ENCODE peak calls at places on chromosome 6, in five cellular contexts. P is Peyer's patch, D is A549, E is stomach, Z is breast epithelium. C is an unnamed sample.
A peak's percentile ranks its signal among the peaks of the same experiment; 100 is the strongest.

GRCh38 chr6:37615564-37616340 is 81.9 kb downstream of the MDGA1 start:
- DNase-seq in P (no peak), D (no peak), E (no peak), Z (no peak), C (no peak)

GRCh38 chr6:16278048-16278724 is 39.8 kb downstream of the GMPR start:
- DNase-seq in P (no peak), D (no peak), E (no peak), Z (no peak), C (no peak)

GRCh38 chr6:21402368-21402767 is 191.2 kb upstream of the SOX4 start:
- DNase-seq in P (no peak), D (no peak), E (no peak), Z (no peak), C (peak; percentile 45)

GRCh38 chr6:56690519-56691200 is 48.0 kb upstream of the DST start:
- DNase-seq in P (no peak), D (no peak), E (no peak), Z (no peak), C (no peak)

GRCh38 chr6:147040521-147040920 is 163.7 kb upstream of the STXBP5 start:
- DNase-seq in P (no peak), D (no peak), E (no peak), Z (no peak), C (no peak)

GRCh38 chr6:157328108-157328692 is 4.9 kb upstream of the TMEM242 start:
- DNase-seq in P (no peak), D (no peak), E (no peak), Z (no peak), C (no peak)

GRCh38 chr6:164825386-164825785 is 484.0 kb downstream of the C6orf118 start:
- DNase-seq in P (no peak), D (no peak), E (no peak), Z (no peak), C (no peak)

GRCh38 chr6:145749632-145750031 is 14.3 kb upstream of the EPM2A start:
- DNase-seq in P (no peak), D (peak; percentile 49), E (no peak), Z (no peak), C (no peak)

GRCh38 chr6:16391451-16391912 is 153.1 kb downstream of the GMPR start:
- DNase-seq in P (no peak), D (no peak), E (no peak), Z (no peak), C (no peak)

GRCh38 chr6:137697267-137697938 is 169.7 kb upstream of the TNFAIP3 start:
- DNase-seq in P (no peak), D (peak; percentile 71), E (no peak), Z (no peak), C (peak; percentile 39)

GRCh38 chr6:153537422-153537821 is 406.3 kb upstream of the RGS17 start:
- DNase-seq in P (no peak), D (no peak), E (no peak), Z (no peak), C (no peak)

GRCh38 chr6:88376759-88377387 is 210.7 kb upstream of the CNR1 start:
- DNase-seq in P (no peak), D (no peak), E (no peak), Z (no peak), C (no peak)

GRCh38 chr6:154276810-154277577 is 79.6 kb downstream of the IPCEF1 start:
- DNase-seq in P (no peak), D (peak; percentile 22), E (no peak), Z (no peak), C (no peak)

GRCh38 chr6:73969982-73970960 is 274.3 kb downstream of the CD109 start:
- DNase-seq in P (no peak), D (peak; percentile 40), E (no peak), Z (no peak), C (no peak)

GRCh38 chr6:73965408-73966145 is 269.6 kb downstream of the CD109 start:
- DNase-seq in P (no peak), D (no peak), E (no peak), Z (no peak), C (no peak)

GRCh38 chr6:73968358-73968757 is 272.4 kb downstream of the CD109 start:
- DNase-seq in P (no peak), D (no peak), E (no peak), Z (no peak), C (no peak)

GRCh38 chr6:73964455-73964854 is 268.5 kb downstream of the CD109 start:
- DNase-seq in P (no peak), D (no peak), E (no peak), Z (no peak), C (no peak)
- TF ChIP-seq POLR2A in P (no peak), D (no peak), E (no peak), Z (no peak), C (no peak)

GRCh38 chr6:18893540-18894269 is 506.6 kb downstream of the RNF144B start:
- DNase-seq in P (no peak), D (no peak), E (peak; percentile 28), Z (no peak), C (no peak)
- TF ChIP-seq POLR2A in P (no peak), D (no peak), E (no peak), Z (no peak), C (no peak)

GRCh38 chr6:27837636-27838512 is 74.3 kb downstream of the OR2B2 start:
- DNase-seq in P (peak; percentile 77), D (peak; percentile 98), E (peak; percentile 82), Z (peak; percentile 72), C (peak; percentile 85)
- TF ChIP-seq POLR2A in P (no peak), D (peak; percentile 71), E (no peak), Z (no peak), C (peak; percentile 97)

DNA sequence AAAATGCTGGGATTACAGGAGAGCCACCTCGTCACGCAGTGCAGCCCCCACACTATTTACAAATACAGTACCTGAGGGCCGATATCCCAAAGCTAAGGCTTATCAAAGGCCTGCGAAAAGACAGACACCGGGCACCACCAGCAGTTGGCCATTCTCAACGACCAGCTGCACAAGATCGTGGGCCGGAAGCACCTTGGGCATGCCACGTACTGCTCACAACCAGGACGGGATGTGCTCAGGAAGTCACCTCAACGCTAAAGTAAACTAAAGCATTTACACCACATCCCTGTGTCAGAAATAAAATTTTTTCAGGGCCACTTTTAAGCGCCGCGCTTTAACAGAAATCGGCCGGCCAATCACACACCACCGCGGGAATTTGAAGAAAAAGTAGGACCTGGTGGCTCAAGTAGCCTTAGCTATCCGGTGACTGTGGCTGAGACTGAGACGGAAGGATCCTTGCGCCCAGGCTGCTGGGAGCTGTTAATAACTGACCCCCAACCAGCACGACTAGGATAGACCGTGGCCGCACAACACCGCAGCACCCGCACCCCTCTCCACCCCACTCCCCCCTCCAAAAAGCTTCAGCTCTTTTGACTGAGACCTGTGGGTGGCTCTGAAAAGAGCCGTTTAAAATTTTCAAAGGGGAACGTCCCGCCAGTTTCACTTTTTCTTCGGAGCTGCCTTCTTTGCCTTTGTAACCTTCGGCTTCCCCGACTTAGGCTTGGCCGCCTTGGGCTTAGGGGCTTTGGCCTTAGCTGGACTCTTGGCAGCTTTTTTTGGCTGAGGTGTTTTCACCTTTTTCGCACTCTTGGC is 131.2 kb upstream of the BTN3A2 start:
- DNase-seq in P (peak; percentile 86), D (peak; percentile 74), E (peak; percentile 58), Z (peak; percentile 66), C (no peak)
- TF ChIP-seq POLR2A in P (peak; percentile 54), D (peak; percentile 58), E (no peak), Z (no peak), C (no peak)

GRCh38 chr6:118892248-118893094 is 1.5 kb upstream of the ASF1A start:
- DNase-seq in P (no peak), D (no peak), E (no peak), Z (no peak), C (no peak)

GRCh38 chr6:118894425-118895240 is 681 bp downstream of the ASF1A start:
- DNase-seq in P (peak; percentile 54), D (peak; percentile 45), E (peak; percentile 65), Z (peak; percentile 58), C (peak; percentile 83)

GRCh38 chr6:118893095-118893881 is 664 bp upstream of the ASF1A start:
- DNase-seq in P (peak; percentile 28), D (peak; percentile 16), E (no peak), Z (no peak), C (peak; percentile 48)

GRCh38 chr6:118895241-118895561 is 1.2 kb downstream of the ASF1A start:
- DNase-seq in P (no peak), D (no peak), E (no peak), Z (no peak), C (no peak)

DNA sequence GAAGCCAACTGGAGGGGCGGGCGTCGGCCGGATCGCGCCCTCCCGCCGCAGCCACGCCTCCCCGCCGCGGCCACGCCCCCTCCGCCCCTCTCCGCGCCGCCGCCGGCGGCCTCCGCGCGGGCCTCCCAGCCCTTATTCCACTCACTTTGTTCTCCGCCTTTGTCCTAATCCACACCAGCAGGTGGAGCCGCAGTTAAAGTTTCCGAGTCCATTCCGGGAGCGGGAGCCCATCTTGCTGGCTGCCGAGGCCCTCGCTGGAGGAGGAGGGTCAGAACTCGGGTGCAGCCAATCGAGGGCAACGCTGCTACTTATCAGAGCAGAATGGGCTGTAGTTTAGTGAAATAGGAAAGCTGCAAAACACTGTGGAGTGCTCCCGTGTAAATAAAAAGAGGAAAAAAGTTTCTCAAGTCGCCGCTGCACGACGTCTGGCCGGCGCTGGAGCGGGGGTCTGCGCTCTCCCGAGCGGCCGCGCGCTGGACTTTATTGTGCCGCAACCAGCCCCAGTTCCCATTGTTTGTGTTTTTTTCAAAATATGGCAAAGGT is at the start of gene ASF1A:
- DNase-seq in P (peak; percentile 95), D (peak; percentile 95), E (peak; percentile 97), Z (peak; percentile 95), C (peak; percentile 97)
- TF ChIP-seq POLR2A in P (peak; percentile 57), D (peak; percentile 60), E (peak; percentile 65), Z (no peak), C (peak; percentile 50)

DNA sequence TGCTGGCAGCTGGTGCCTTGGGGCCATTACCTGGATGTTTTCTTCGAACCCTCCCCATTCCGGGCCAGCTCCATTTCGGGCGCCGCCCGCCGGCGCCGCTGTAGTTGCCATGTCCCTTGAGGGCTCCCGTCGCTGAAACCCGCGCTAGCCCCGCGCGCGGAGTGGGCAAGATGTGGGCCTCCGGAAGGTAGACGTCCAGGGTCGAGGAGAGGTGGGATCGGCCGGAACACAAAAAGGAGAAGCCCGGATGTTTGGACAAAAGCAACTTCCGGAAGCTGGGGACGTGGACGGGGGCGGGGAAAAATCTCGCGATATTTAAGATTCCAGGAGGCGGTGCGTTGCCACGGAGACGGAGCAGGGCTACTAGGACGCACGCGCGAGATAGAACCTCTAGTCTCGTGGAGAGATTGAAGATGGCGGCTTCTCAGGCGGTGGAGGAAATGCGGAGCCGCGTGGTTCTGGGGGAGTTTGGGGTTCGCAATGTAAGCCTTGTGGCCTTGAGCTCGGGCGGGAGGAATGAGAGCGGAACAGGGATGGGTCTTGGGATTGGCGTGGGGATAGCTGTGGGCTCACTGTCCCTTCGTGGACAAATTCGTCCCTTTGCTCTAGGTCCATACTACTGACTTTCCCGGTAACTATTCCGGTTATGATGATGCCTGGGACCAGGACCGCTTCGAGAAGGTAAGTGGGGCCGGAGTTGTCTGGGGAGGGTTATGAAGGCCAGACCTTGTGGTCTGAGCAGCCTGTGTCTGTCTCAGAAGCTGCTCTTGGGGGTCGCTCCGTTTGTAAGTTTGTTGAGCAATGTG is at the start of the genes POLR1C and YIPF3:
- DNase-seq in P (peak; percentile 97), D (peak; percentile 96), E (peak; percentile 99), Z (peak; percentile 97), C (peak; percentile 97)
- TF ChIP-seq POLR2A in P (peak; percentile 36), D (peak; percentile 86), E (peak; percentile 25), Z (peak; percentile 47), C (no peak)

GRCh38 chr6:150004783-150005717 is 20.3 kb downstream of the RAET1L start:
- DNase-seq in P (peak; percentile 92), D (peak; percentile 87), E (peak; percentile 95), Z (peak; percentile 83), C (peak; percentile 87)
- TF ChIP-seq POLR2A in P (no peak), D (peak; percentile 49), E (no peak), Z (no peak), C (no peak)

C was measured in ovary.